ENCODE peak calls at places on chromosomes 3 and 15, in four cellular contexts. T is body of pancreas, W is right lobe of liver, K is adrenal gland. N is an unnamed sample.

GRCh38 chr3:51947215-51947900 is 5.2 kb downstream of the PARP3 start:
- DNase-seq in K (no peak), W (no peak), T (peak), N (peak)

GRCh38 chr15:90232196-90232595 is 1.5 kb downstream of the CIB1 start:
- DNase-seq in W (no peak), T (no peak), K (no peak), N (no peak)

GRCh38 chr3:151909720-151910405 is 36.4 kb downstream of the SUCNR1 start:
- DNase-seq in K (no peak), W (no peak), T (no peak), N (no peak)

GRCh38 chr3:15287565-15288330 is 44.6 kb downstream of the SH3BP5 start:
- DNase-seq in T (peak), W (peak), K (peak), N (peak)

GRCh38 chr15:99226802-99227201 is 22.6 kb downstream of the TTC23 start:
- DNase-seq in K (no peak), T (no peak), W (no peak), N (no peak)

GRCh38 chr3:155334897-155335883 is 41.7 kb upstream of the STRIT1 start:
- DNase-seq in W (no peak), T (no peak), K (peak), N (no peak)

GRCh38 chr3:116939091-116939490 is 229.5 kb downstream of the TUSC7 start:
- DNase-seq in T (no peak), K (no peak), W (no peak), N (no peak)

GRCh38 chr3:66479532-66479947 is 21.3 kb downstream of the LRIG1 start:
- DNase-seq in K (no peak), W (no peak), T (no peak), N (no peak)

GRCh38 chr3:120102232-120102631 is 8.0 kb upstream of the GSK3B start:
- DNase-seq in W (no peak), T (no peak), K (no peak), N (no peak)

GRCh38 chr15:56168394-56168793 is 75.3 kb downstream of the RFX7 start:
- DNase-seq in T (no peak), K (no peak), W (no peak), N (no peak)

GRCh38 chr3:26004205-26004604 is 214.3 kb downstream of the OXSM start:
- DNase-seq in K (no peak), T (no peak), W (no peak), N (no peak)

GRCh38 chr3:34033840-34034239 is 235.4 kb downstream of the PDCD6IP start:
- DNase-seq in T (no peak), W (no peak), K (no peak), N (no peak)

GRCh38 chr15:62128916-62129315 is 36.2 kb downstream of the C2CD4B start:
- DNase-seq in K (no peak), W (no peak), T (no peak), N (no peak)

GRCh38 chr15:78396976-78397375 is 41.0 kb upstream of the IREB2 start:
- DNase-seq in T (peak), K (peak), W (peak), N (peak)

GRCh38 chr3:169002689-169003088 is 660.8 kb downstream of the MECOM start:
- DNase-seq in W (no peak), T (no peak), K (no peak), N (no peak)

GRCh38 chr3:136171097-136171542 is 25.0 kb downstream of the MSL2 start:
- DNase-seq in T (no peak), K (no peak), W (no peak), N (no peak)

GRCh38 chr3:95595416-95596075 is 1218.8 kb upstream of the EPHA6 start:
- DNase-seq in T (no peak), K (no peak), W (no peak), N (no peak)

GRCh38 chr15:90099868-90100854 is 2.1 kb downstream of the IDH2 start:
- DNase-seq in W (peak), T (peak), K (no peak), N (peak)

GRCh38 chr3:13891492-13892073 is 11.7 kb upstream of the WNT7A start:
- DNase-seq in K (no peak), T (no peak), W (no peak), N (no peak)

GRCh38 chr3:195704433-195704999 is 16.3 kb upstream of the MUC20 start:
- DNase-seq in W (no peak), K (no peak), T (no peak), N (no peak)

GRCh38 chr3:43253294-43253693 is 33.0 kb upstream of the SNRK start:
- DNase-seq in K (no peak), T (no peak), W (no peak), N (no peak)

GRCh38 chr3:55751730-55752129 is 264.6 kb upstream of the WNT5A start:
- DNase-seq in W (no peak), K (no peak), T (no peak), N (no peak)

GRCh38 chr15:78308422-78309021 is 9.1 kb upstream of the SKIC8 start:
- DNase-seq in K (peak), W (peak), T (peak), N (peak)

GRCh38 chr3:71247221-71247947 is 336.1 kb downstream of the FOXP1 start:
- DNase-seq in K (peak), T (peak), W (peak), N (no peak)

GRCh38 chr3:66453525-66454463 is 47.0 kb downstream of the LRIG1 start:
- DNase-seq in T (no peak), K (no peak), W (no peak), N (no peak)

GRCh38 chr3:25962255-25962654 is 172.4 kb downstream of the OXSM start:
- DNase-seq in W (no peak), T (no peak), K (no peak), N (no peak)

GRCh38 chr15:74390552-74391288 is 23.3 kb upstream of the CYP11A1 start:
- DNase-seq in T (no peak), K (no peak), W (no peak), N (no peak)

GRCh38 chr3:105606052-105606451 is 239.3 kb downstream of the ALCAM start:
- DNase-seq in T (no peak), K (no peak), W (no peak), N (no peak)

GRCh38 chr3:16849795-16850194 is 35.0 kb upstream of the PLCL2 start:
- DNase-seq in K (no peak), W (no peak), T (no peak), N (no peak)

GRCh38 chr15:98548172-98548971 is 100.0 kb upstream of the IGF1R start:
- DNase-seq in W (peak), T (peak), K (peak), N (peak)

GRCh38 chr15:68640791-68641331 is 62.1 kb downstream of the CORO2B start:
- DNase-seq in T (no peak), K (peak), W (no peak), N (peak)

DNA sequence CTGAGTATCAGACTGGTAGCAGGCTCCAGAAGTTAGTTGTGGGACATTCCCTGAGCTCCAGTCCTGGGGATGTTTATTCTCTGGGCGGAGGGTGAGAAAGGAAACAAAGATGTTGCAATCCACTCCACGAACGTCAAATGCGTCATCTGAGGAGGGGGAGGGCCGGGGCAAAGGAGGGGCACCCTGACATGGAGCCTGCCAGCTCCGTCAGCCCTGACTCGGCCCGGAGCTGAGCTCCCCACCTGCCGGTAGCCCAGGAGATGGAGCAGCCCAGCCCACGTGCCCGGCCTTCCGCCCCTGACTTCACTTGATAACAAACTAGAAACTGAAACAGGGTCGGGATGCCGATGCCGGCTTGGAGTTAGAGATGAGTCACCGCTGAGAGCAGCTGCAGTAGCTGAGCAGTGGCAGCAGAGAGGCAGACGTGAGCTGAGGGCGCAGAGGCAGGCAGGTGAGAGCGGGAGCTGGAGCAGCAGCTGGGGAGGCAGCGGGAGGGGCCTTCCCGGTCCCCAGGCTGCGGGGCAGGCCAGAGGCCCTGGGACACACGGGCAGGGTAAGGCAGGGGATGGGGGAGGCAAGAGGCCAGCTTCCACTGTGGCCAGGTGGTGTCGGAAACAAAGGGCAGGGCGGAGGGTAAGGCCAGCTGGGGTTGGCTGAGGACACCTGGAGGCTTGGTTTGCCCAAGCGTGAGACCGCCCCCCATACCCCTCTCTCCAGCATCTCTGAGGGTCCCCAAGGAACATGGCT is at the start of gene ISG20:
- DNase-seq in W (peak), K (peak), T (peak), N (peak)
- TF ChIP-seq POLR2A in W (peak), K (peak), T (peak), N (peak)

GRCh38 chr3:50612234-50612972 is 829 bp upstream of the CISH start:
- DNase-seq in T (no peak), K (no peak), W (no peak), N (no peak)
- TF ChIP-seq POLR2A in T (no peak), K (peak), W (no peak), N (no peak)

GRCh38 chr3:113745273-113746068 is 578 bp downstream of the NAA50 start:
- DNase-seq in T (peak), W (peak), K (peak), N (peak)
- TF ChIP-seq POLR2A in T (peak), W (no peak), K (no peak), N (no peak)

GRCh38 chr15:57510647-57511046 is 81.1 kb upstream of the MYZAP start:
- DNase-seq in K (no peak), W (peak), T (peak), N (no peak)
- TF ChIP-seq POLR2A in K (no peak), W (no peak), T (peak), N (no peak)

GRCh38 chr3:72446406-72447058 is 401.7 kb downstream of the SHQ1 start:
- DNase-seq in K (no peak), W (no peak), T (no peak), N (no peak)
- TF ChIP-seq POLR2A in K (peak), W (no peak), T (peak), N (no peak)

DNA sequence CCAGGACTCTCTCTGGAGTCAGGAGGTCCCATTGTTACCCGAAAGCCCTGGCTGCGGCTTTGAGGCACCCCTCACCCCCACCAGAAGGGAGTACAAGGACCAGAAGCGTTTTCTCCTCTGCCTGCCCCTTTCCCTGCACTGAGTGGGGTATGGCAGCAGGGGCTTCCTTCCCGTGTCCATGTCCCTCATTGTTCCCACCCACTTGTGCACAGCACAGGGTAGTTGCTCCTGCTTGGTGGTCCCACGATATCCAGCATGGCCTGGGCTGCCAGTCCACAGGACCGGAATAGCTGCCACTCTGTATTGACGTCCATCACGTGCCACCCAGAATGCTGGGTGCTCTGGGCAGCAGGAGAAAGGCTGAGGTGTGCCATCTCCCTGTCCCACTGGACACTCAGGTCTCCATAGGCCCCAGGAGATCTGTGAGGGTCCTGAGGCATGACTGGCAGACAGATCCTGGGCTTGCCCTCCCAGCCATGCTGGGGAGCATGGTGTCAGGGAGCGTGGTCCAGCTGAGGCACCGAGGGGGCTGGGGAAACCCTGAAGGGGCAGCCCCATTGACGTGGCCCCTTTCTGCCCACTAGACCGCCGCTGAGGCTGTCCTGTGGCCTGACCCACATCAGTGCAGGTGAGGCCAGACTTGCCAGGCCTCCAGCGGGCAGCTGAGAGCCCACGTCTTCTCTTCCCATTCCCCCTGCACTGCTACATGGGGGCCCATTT is 45.3 kb upstream of the SEC22A start:
- DNase-seq in T (no peak), K (no peak), W (no peak), N (no peak)
- TF ChIP-seq POLR2A in T (no peak), K (no peak), W (no peak), N (no peak)

GRCh38 chr15:51137024-51137423 is 42.3 kb upstream of the TNFAIP8L3 start:
- DNase-seq in K (no peak), W (no peak), T (no peak), N (no peak)

GRCh38 chr15:51135276-51135675 is 40.6 kb upstream of the TNFAIP8L3 start:
- DNase-seq in T (peak), W (no peak), K (no peak), N (no peak)

GRCh38 chr15:51133140-51133630 is 38.5 kb upstream of the TNFAIP8L3 start:
- DNase-seq in T (no peak), W (no peak), K (no peak), N (no peak)

GRCh38 chr15:51132384-51133139 is 37.9 kb upstream of the TNFAIP8L3 start:
- DNase-seq in K (peak), T (no peak), W (no peak), N (peak)

GRCh38 chr15:51134416-51135199 is 39.9 kb upstream of the TNFAIP8L3 start:
- DNase-seq in W (no peak), K (no peak), T (no peak), N (no peak)
- TF ChIP-seq POLR2A in W (no peak), K (no peak), T (no peak), N (no peak)

N was measured in sigmoid colon.